ENCODE peak calls at places on chromosome 11, in seven cellular contexts. One of them, this sample, is unnamed.

GRCh38 chr11:2653930-2654739 is 45.7 kb downstream of the KCNQ1OT1 start:
- DNase-seq in body of pancreas: no peak
- DNase-seq in transverse colon: no peak
- DNase-seq in uterus: no peak
- DNase-seq in A549: no peak
- DNase-seq in spleen: peak; percentile 47
- DNase-seq in testis: no peak
- DNase-seq in this sample: no peak

GRCh38 chr11:112532506-112532905 is 271.8 kb upstream of the PLET1 start:
- DNase-seq in transverse colon: no peak
- DNase-seq in uterus: no peak
- DNase-seq in testis: no peak
- DNase-seq in A549: no peak
- DNase-seq in spleen: no peak
- DNase-seq in body of pancreas: no peak
- DNase-seq in this sample: no peak

GRCh38 chr11:111336582-111337256 is 38.4 kb downstream of the POU2AF3 start:
- DNase-seq in testis: no peak
- DNase-seq in uterus: no peak
- DNase-seq in transverse colon: no peak
- DNase-seq in spleen: no peak
- DNase-seq in A549: no peak
- DNase-seq in body of pancreas: no peak
- DNase-seq in this sample: no peak

GRCh38 chr11:44848963-44849350 is 101.7 kb downstream of the TP53I11 start:
- DNase-seq in uterus: no peak
- DNase-seq in A549: no peak
- DNase-seq in testis: no peak
- DNase-seq in transverse colon: no peak
- DNase-seq in spleen: no peak
- DNase-seq in body of pancreas: no peak
- DNase-seq in this sample: no peak

GRCh38 chr11:102552020-102552419 is 21.5 kb upstream of the MMP7 start:
- DNase-seq in A549: peak; percentile 55
- DNase-seq in body of pancreas: no peak
- DNase-seq in spleen: no peak
- DNase-seq in transverse colon: no peak
- DNase-seq in uterus: no peak
- DNase-seq in testis: no peak
- DNase-seq in this sample: no peak

GRCh38 chr11:115247404-115247803 is 256.8 kb downstream of the CADM1 start:
- DNase-seq in spleen: no peak
- DNase-seq in testis: no peak
- DNase-seq in body of pancreas: no peak
- DNase-seq in A549: no peak
- DNase-seq in uterus: no peak
- DNase-seq in transverse colon: no peak
- DNase-seq in this sample: no peak

GRCh38 chr11:44351006-44351660 is 41.2 kb upstream of the ALX4 start:
- DNase-seq in uterus: no peak
- DNase-seq in testis: no peak
- DNase-seq in transverse colon: no peak
- DNase-seq in body of pancreas: no peak
- DNase-seq in spleen: peak; percentile 82
- DNase-seq in A549: no peak
- DNase-seq in this sample: no peak

GRCh38 chr11:24697722-24698121 is 200.9 kb downstream of the LUZP2 start:
- DNase-seq in body of pancreas: no peak
- DNase-seq in testis: no peak
- DNase-seq in A549: no peak
- DNase-seq in uterus: no peak
- DNase-seq in spleen: no peak
- DNase-seq in transverse colon: no peak
- DNase-seq in this sample: no peak

GRCh38 chr11:36449566-36450390 is 60.3 kb downstream of the TRAF6 start:
- DNase-seq in transverse colon: no peak
- DNase-seq in uterus: no peak
- DNase-seq in spleen: no peak
- DNase-seq in A549: no peak
- DNase-seq in body of pancreas: no peak
- DNase-seq in testis: no peak
- DNase-seq in this sample: no peak

GRCh38 chr11:117815262-117815803 is 9.2 kb downstream of the FXYD2 start:
- DNase-seq in testis: no peak
- DNase-seq in body of pancreas: peak; percentile 66
- DNase-seq in A549: no peak
- DNase-seq in uterus: no peak
- DNase-seq in transverse colon: peak; percentile 55
- DNase-seq in spleen: peak; percentile 94
- DNase-seq in this sample: no peak

GRCh38 chr11:11211888-11212287 is 141.2 kb downstream of the CSNK2A3 start:
- DNase-seq in A549: no peak
- DNase-seq in spleen: no peak
- DNase-seq in testis: no peak
- DNase-seq in uterus: no peak
- DNase-seq in body of pancreas: no peak
- DNase-seq in transverse colon: no peak
- DNase-seq in this sample: no peak

GRCh38 chr11:34311126-34311525 is 46.7 kb downstream of the ABTB2 start:
- DNase-seq in uterus: no peak
- DNase-seq in transverse colon: no peak
- DNase-seq in spleen: no peak
- DNase-seq in body of pancreas: no peak
- DNase-seq in A549: no peak
- DNase-seq in testis: no peak
- DNase-seq in this sample: no peak

GRCh38 chr11:127199306-127199801 is 198.8 kb upstream of the KIRREL3 start:
- DNase-seq in uterus: no peak
- DNase-seq in spleen: no peak
- DNase-seq in body of pancreas: no peak
- DNase-seq in A549: no peak
- DNase-seq in testis: no peak
- DNase-seq in transverse colon: no peak
- DNase-seq in this sample: no peak

GRCh38 chr11:70153133-70153727 is 49.9 kb upstream of the FADD start:
- DNase-seq in uterus: no peak
- DNase-seq in spleen: no peak
- DNase-seq in testis: no peak
- DNase-seq in A549: no peak
- DNase-seq in transverse colon: no peak
- DNase-seq in body of pancreas: no peak
- DNase-seq in this sample: no peak

GRCh38 chr11:27423125-27423524 is 49.5 kb downstream of the LGR4 start:
- DNase-seq in testis: no peak
- DNase-seq in A549: no peak
- DNase-seq in transverse colon: peak; percentile 26
- DNase-seq in uterus: peak; percentile 26
- DNase-seq in body of pancreas: peak; percentile 62
- DNase-seq in spleen: no peak
- DNase-seq in this sample: no peak

GRCh38 chr11:73376803-73377629 is 817 bp downstream of the RELT start:
- DNase-seq in spleen: peak; percentile 92
- DNase-seq in uterus: peak; percentile 58
- DNase-seq in body of pancreas: peak; percentile 64
- DNase-seq in testis: peak; percentile 55
- DNase-seq in A549: peak; percentile 82
- DNase-seq in transverse colon: peak; percentile 65
- DNase-seq in this sample: peak; percentile 84

GRCh38 chr11:124761301-124762021 is 629 bp downstream of the ESAM start:
- DNase-seq in spleen: no peak
- DNase-seq in transverse colon: no peak
- DNase-seq in body of pancreas: no peak
- DNase-seq in uterus: no peak
- DNase-seq in A549: no peak
- DNase-seq in testis: no peak
- DNase-seq in this sample: no peak

GRCh38 chr11:76669901-76670474 is 559 bp downstream of the LRRC32 start:
- DNase-seq in transverse colon: no peak
- DNase-seq in A549: no peak
- DNase-seq in body of pancreas: peak; percentile 40
- DNase-seq in uterus: peak; percentile 64
- DNase-seq in testis: peak; percentile 60
- DNase-seq in spleen: peak; percentile 68
- DNase-seq in this sample: no peak

GRCh38 chr11:79100093-79100704 is 340.6 kb downstream of the TENM4 start:
- DNase-seq in body of pancreas: peak; percentile 30
- DNase-seq in A549: peak; percentile 81
- DNase-seq in transverse colon: peak; percentile 21
- DNase-seq in uterus: no peak
- DNase-seq in testis: peak; percentile 45
- DNase-seq in spleen: no peak
- DNase-seq in this sample: peak; percentile 36

GRCh38 chr11:6237903-6238302 is 986 bp upstream of the CNGA4 start:
- DNase-seq in A549: no peak
- DNase-seq in uterus: no peak
- DNase-seq in spleen: no peak
- DNase-seq in transverse colon: no peak
- DNase-seq in body of pancreas: no peak
- DNase-seq in testis: no peak
- DNase-seq in this sample: no peak

GRCh38 chr11:83206771-83207413 is 13.4 kb downstream of the ANKRD42 start:
- DNase-seq in transverse colon: no peak
- DNase-seq in spleen: no peak
- DNase-seq in uterus: no peak
- DNase-seq in A549: no peak
- DNase-seq in testis: no peak
- DNase-seq in body of pancreas: no peak
- DNase-seq in this sample: no peak

GRCh38 chr11:57235761-57236703 is 1.0 kb downstream of the APLNR start:
- DNase-seq in uterus: no peak
- DNase-seq in testis: no peak
- DNase-seq in A549: no peak
- DNase-seq in spleen: no peak
- DNase-seq in transverse colon: no peak
- DNase-seq in body of pancreas: no peak
- DNase-seq in this sample: no peak

DNA sequence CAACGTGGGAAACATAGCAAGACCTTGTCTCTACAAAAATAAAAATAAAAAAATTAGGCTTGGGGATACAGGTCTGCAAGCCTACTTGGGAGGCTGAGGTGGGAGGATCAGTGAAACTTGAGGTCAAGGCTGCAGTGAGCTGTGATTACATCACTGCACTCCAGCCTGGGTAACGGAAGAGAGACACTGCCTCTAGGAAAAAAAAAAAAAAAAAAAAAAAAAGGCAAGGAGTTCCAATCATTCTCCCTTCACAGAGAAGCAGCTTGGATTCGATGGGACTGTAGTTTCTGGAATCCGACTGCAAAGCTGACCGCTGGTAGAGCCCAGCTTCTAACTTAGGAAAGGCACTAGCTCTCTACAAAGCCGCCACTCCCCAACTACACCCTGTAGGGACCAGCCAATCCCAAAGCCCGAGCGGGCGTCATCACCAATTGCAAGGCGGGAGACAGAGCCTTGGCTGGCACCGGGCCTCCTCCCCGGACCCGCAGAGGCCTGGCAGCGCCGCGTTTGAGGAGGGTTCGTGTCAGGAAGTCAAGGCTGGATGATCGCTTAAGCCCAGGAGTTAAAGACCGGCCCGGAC is 699 bp upstream of the DDB2 start:
- DNase-seq in testis: peak; percentile 95
- DNase-seq in uterus: peak; percentile 88
- DNase-seq in transverse colon: peak; percentile 94
- DNase-seq in body of pancreas: peak; percentile 96
- DNase-seq in A549: peak; percentile 96
- DNase-seq in spleen: peak; percentile 97
- DNase-seq in this sample: peak; percentile 92
- TF ChIP-seq POLR2A in testis: no peak
- TF ChIP-seq POLR2A in uterus: peak; percentile 59
- TF ChIP-seq POLR2A in transverse colon: peak; percentile 86
- TF ChIP-seq POLR2A in body of pancreas: peak; percentile 65
- TF ChIP-seq POLR2A in A549: peak; percentile 79
- TF ChIP-seq POLR2A in spleen: no peak
- TF ChIP-seq POLR2A in this sample: no peak

DNA sequence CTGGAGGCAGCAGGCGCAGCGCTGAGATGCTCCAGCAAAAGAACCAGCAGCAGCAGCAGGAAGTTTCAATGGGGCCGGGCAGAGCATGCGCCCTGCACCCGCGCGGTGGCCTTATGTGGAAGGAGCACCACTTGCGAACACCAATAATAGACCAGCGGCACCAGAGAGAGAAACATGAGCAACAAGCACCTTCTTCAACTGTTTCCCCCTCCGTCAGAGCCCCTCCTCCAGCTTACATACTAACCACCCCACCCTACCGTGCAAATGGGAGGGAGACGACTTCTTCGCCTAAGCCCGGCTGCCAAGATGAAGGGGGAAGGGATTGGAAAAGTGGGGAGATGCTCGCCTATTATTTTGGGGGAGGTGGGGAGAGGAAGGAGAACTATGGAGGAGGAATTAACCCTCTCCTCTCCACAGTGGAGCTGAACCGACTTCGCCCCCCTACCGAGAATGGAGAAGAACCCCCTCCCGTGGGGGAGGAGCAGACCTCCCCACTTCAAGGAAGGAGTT is 1.1 kb downstream of the RSF1 start:
- DNase-seq in uterus: peak; percentile 73
- DNase-seq in A549: peak; percentile 78
- DNase-seq in body of pancreas: peak; percentile 85
- DNase-seq in transverse colon: peak; percentile 89
- DNase-seq in testis: peak; percentile 95
- DNase-seq in spleen: peak; percentile 96
- DNase-seq in this sample: peak; percentile 87
- TF ChIP-seq POLR2A in uterus: peak; percentile 52
- TF ChIP-seq POLR2A in A549: peak; percentile 46
- TF ChIP-seq POLR2A in body of pancreas: no peak
- TF ChIP-seq POLR2A in transverse colon: peak; percentile 49
- TF ChIP-seq POLR2A in testis: peak; percentile 46
- TF ChIP-seq POLR2A in spleen: no peak
- TF ChIP-seq POLR2A in this sample: peak; percentile 49

DNA sequence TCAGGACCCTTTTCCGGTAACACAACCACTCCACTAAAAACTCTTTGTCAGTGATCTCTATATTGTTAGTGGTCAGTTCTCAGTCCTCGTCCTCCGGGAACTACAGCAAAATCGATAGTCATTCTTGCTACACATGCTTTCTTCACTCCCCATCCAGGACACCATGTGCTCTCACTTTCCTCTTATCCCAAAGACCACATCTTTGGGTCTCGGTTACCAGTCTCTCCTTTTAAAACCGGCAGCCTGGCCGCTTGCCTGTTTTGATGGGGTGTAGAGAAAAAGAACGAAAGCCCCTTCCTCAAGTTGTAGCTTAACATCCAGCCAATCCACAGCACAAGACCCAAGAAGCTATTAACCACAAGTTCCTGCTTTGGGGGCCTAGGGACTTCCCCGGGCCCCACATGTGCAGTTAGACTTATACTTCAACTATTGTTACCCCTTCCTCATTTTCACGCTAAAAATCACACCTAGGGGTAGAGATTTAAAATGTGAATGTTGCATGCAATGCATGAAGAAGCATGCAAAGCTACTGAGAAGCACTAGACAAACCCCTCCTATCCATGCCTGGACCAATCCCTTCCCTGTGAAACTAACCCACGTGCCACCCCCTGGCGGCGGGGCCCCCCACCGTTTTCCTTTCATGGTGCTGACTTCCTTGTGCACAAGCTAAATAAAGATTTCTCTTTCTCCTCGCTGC is 1.5 kb upstream of the TOLLIP start:
- DNase-seq in uterus: no peak
- DNase-seq in A549: no peak
- DNase-seq in spleen: peak; percentile 89
- DNase-seq in testis: no peak
- DNase-seq in body of pancreas: no peak
- DNase-seq in transverse colon: no peak
- DNase-seq in this sample: no peak
- TF ChIP-seq POLR2A in uterus: no peak
- TF ChIP-seq POLR2A in A549: no peak
- TF ChIP-seq POLR2A in spleen: no peak
- TF ChIP-seq POLR2A in testis: no peak
- TF ChIP-seq POLR2A in body of pancreas: no peak
- TF ChIP-seq POLR2A in transverse colon: no peak
- TF ChIP-seq POLR2A in this sample: no peak

GRCh38 chr11:122882809-122883681 is 486 bp downstream of the JHY start:
- DNase-seq in body of pancreas: peak; percentile 59
- DNase-seq in transverse colon: peak; percentile 74
- DNase-seq in testis: peak; percentile 66
- DNase-seq in uterus: peak; percentile 46
- DNase-seq in A549: peak; percentile 60
- DNase-seq in spleen: peak; percentile 85
- DNase-seq in this sample: peak; percentile 24
- TF ChIP-seq POLR2A in body of pancreas: no peak
- TF ChIP-seq POLR2A in transverse colon: no peak
- TF ChIP-seq POLR2A in testis: no peak
- TF ChIP-seq POLR2A in uterus: no peak
- TF ChIP-seq POLR2A in A549: no peak
- TF ChIP-seq POLR2A in spleen: no peak
- TF ChIP-seq POLR2A in this sample: no peak